ENCODE peak calls at places on chromosomes 3 and 15, in eight cellular contexts. L is T-helper 17 cell; G is CD8-positive, alpha-beta T cell; Y is activated CD4-positive, alpha-beta T cell treated with anti-CD3 and anti-CD28 coated beads, Interleukin-2, amount 50 U/mL, for 24 hours; H is H7; K is ELR; J is CD4-positive, alpha-beta T cell; U is HTR-8/SVneo. S is an unnamed sample.

GRCh38 chr3:193883551-193883950 is 252.4 kb upstream of the HES1 start:
- DNase-seq in L (no peak), G (no peak), Y (no peak), H (no peak), K (peak; percentile 63), J (no peak), U (no peak), S (no peak)

GRCh38 chr3:167473863-167474262 is at the start of gene SERPINI2:
- DNase-seq in L (no peak), G (no peak), Y (no peak), H (no peak), K (no peak), J (no peak), U (no peak), S (no peak)

GRCh38 chr3:32195995-32196540 is 42.4 kb upstream of the CMTM8 start:
- DNase-seq in L (no peak), G (no peak), Y (no peak), H (no peak), K (no peak), J (no peak), U (no peak), S (peak; percentile 36)

GRCh38 chr3:196486263-196486662 is 17.3 kb downstream of the RNF168 start:
- DNase-seq in L (peak; percentile 14), G (peak; percentile 34), Y (no peak), H (no peak), K (peak; percentile 22), J (no peak), U (no peak), S (no peak)

GRCh38 chr3:17979248-17979647 is 236.8 kb upstream of the TBC1D5 start:
- DNase-seq in L (no peak), G (no peak), Y (no peak), H (peak; percentile 2), K (no peak), J (no peak), U (no peak), S (no peak)

GRCh38 chr15:89409184-89409992 is 74.8 kb upstream of the POLG start:
- DNase-seq in L (no peak), G (no peak), Y (no peak), H (peak; percentile 67), K (no peak), J (no peak), U (no peak), S (no peak)

GRCh38 chr3:42652611-42653302 is 740 bp upstream of the ZBTB47 start:
- DNase-seq in L (no peak), G (no peak), Y (no peak), H (peak; percentile 50), K (peak; percentile 89), J (no peak), U (no peak), S (no peak)

GRCh38 chr15:42427429-42428223 is 63.3 kb downstream of the ZNF106 start:
- DNase-seq in L (no peak), G (no peak), Y (no peak), H (no peak), K (peak; percentile 67), J (no peak), U (no peak), S (no peak)

GRCh38 chr15:62758126-62758951 is 284.2 kb upstream of the TPM1 start:
- DNase-seq in L (no peak), G (no peak), Y (no peak), H (peak; percentile 71), K (peak; percentile 84), J (no peak), U (peak; percentile 56), S (no peak)

GRCh38 chr15:56236197-56236596 is 7.5 kb downstream of the RFX7 start:
- DNase-seq in L (no peak), G (no peak), Y (no peak), H (no peak), K (no peak), J (no peak), U (no peak), S (no peak)

GRCh38 chr3:14784087-14784596 is 34.6 kb upstream of the FGD5 start:
- DNase-seq in L (no peak), G (no peak), Y (no peak), H (peak; percentile 74), K (no peak), J (no peak), U (no peak), S (no peak)

GRCh38 chr3:188102861-188103547 is 51.0 kb upstream of the LPP start:
- DNase-seq in L (no peak), G (no peak), Y (no peak), H (no peak), K (no peak), J (no peak), U (no peak), S (no peak)

GRCh38 chr3:186609247-186609868 is 3.5 kb upstream of the AHSG start:
- DNase-seq in L (no peak), G (no peak), Y (no peak), H (no peak), K (peak; percentile 41), J (no peak), U (no peak), S (no peak)

GRCh38 chr3:45959201-45959600 is 15.9 kb downstream of the CXCR6 start:
- DNase-seq in L (no peak), G (no peak), Y (no peak), H (no peak), K (no peak), J (no peak), U (no peak), S (no peak)

GRCh38 chr15:100889359-100890058 is 9.9 kb downstream of the ALDH1A3 start:
- DNase-seq in L (no peak), G (no peak), Y (no peak), H (no peak), K (peak; percentile 85), J (no peak), U (peak; percentile 39), S (no peak)

GRCh38 chr3:8212794-8213193 is 288.8 kb upstream of the LMCD1 start:
- DNase-seq in L (no peak), G (no peak), Y (no peak), H (no peak), K (no peak), J (no peak), U (no peak), S (no peak)

GRCh38 chr3:141486416-141486734 is 452 bp upstream of the RASA2 start:
- DNase-seq in L (no peak), G (no peak), Y (no peak), H (no peak), K (no peak), J (no peak), U (no peak), S (no peak)

GRCh38 chr3:12287727-12288465 is 974 bp upstream of the PPARG start:
- DNase-seq in L (no peak), G (no peak), Y (no peak), H (peak; percentile 82), K (peak; percentile 53), J (no peak), U (peak; percentile 23), S (no peak)

GRCh38 chr3:11037241-11037873 is 44.8 kb downstream of the SLC6A1 start:
- DNase-seq in L (no peak), G (no peak), Y (no peak), H (no peak), K (no peak), J (no peak), U (no peak), S (no peak)

GRCh38 chr3:25086721-25087120 is 341.3 kb upstream of the RARB start:
- DNase-seq in L (no peak), G (no peak), Y (no peak), H (no peak), K (no peak), J (no peak), U (no peak), S (no peak)

GRCh38 chr3:125003369-125003853 is 52.4 kb downstream of the HEG1 start:
- DNase-seq in L (no peak), G (no peak), Y (no peak), H (no peak), K (peak; percentile 35), J (no peak), U (peak; percentile 72), S (no peak)

GRCh38 chr3:125202197-125202596 is 10.4 kb downstream of the SLC12A8 start:
- DNase-seq in L (no peak), G (no peak), Y (no peak), H (no peak), K (peak; percentile 28), J (no peak), U (peak; percentile 25), S (no peak)

GRCh38 chr3:159458010-159458409 is 530.6 kb upstream of the IL12A start:
- DNase-seq in L (no peak), G (no peak), Y (no peak), H (peak; percentile 5), K (peak; percentile 99), J (no peak), U (peak; percentile 82), S (no peak)

GRCh38 chr15:21269121-21269520 is 171.2 kb downstream of the POTEB3 start:
- DNase-seq in L (no peak), G (no peak), Y (no peak), H (no peak), K (no peak), J (no peak), U (no peak), S (no peak)

GRCh38 chr3:126070146-126070545 is 13.8 kb downstream of the SLC41A3 start:
- DNase-seq in L (no peak), G (no peak), Y (no peak), H (peak; percentile 23), K (no peak), J (no peak), U (no peak), S (no peak)

S was measured in NCI-H748 treated with DMSO at 0.1 percent for 48 hours.